ENCODE peak calls at places on chromosome 2, in ten cellular contexts. P, V, M, D, F, R, S, Q, Y and X are unnamed samples.

GRCh38 chr2:52269696-52270485 is 1238.0 kb upstream of the NRXN1 start:
- DNase-seq in P (no peak), V (no peak), M (no peak), D (no peak), F (no peak), R (no peak), S (no peak), Q (no peak), Y (no peak), X (no peak)

GRCh38 chr2:239475161-239476028 is 74.6 kb upstream of the HDAC4 start:
- DNase-seq in P (no peak), V (no peak), M (no peak), D (no peak), F (no peak), R (no peak), S (peak), Q (no peak), Y (no peak), X (no peak)

GRCh38 chr2:207474871-207475485 is 54.8 kb upstream of the CREB1 start:
- DNase-seq in P (no peak), V (peak), M (no peak), D (peak), F (peak), R (no peak), S (no peak), Q (peak), Y (no peak), X (no peak)

GRCh38 chr2:189113963-189114362 is 65.6 kb downstream of the COL5A2 start:
- DNase-seq in P (no peak), V (no peak), M (no peak), D (no peak), F (no peak), R (no peak), S (no peak), Q (no peak), Y (no peak), X (no peak)

GRCh38 chr2:217919781-217920351 is 82.9 kb downstream of the TNS1 start:
- DNase-seq in P (no peak), V (no peak), M (peak), D (no peak), F (no peak), R (no peak), S (no peak), Q (no peak), Y (no peak), X (no peak)

GRCh38 chr2:191847764-191848163 is 876 bp upstream of the CAVIN2 start:
- DNase-seq in P (no peak), V (no peak), M (no peak), D (no peak), F (no peak), R (no peak), S (no peak), Q (peak), Y (no peak), X (no peak)

GRCh38 chr2:162926907-162927306 is 88.3 kb upstream of the KCNH7 start:
- DNase-seq in P (no peak), V (no peak), M (no peak), D (no peak), F (no peak), R (no peak), S (no peak), Q (no peak), Y (no peak), X (no peak)

GRCh38 chr2:231660860-231661259 is 47.5 kb upstream of the PTMA start:
- DNase-seq in P (no peak), V (no peak), M (no peak), D (no peak), F (no peak), R (no peak), S (no peak), Q (no peak), Y (no peak), X (no peak)

GRCh38 chr2:6917071-6917760 is at the start of gene RNF144A:
- DNase-seq in P (peak), V (peak), M (peak), D (peak), F (peak), R (peak), S (no peak), Q (peak), Y (peak), X (no peak)

GRCh38 chr2:74259191-74259590 is 60.8 kb downstream of the MTHFD2 start:
- DNase-seq in P (no peak), V (no peak), M (no peak), D (no peak), F (no peak), R (no peak), S (no peak), Q (no peak), Y (no peak), X (no peak)

GRCh38 chr2:224584768-224585204 is 377 bp downstream of the CUL3 start:
- DNase-seq in P (peak), V (peak), M (peak), D (peak), F (peak), R (peak), S (peak), Q (peak), Y (peak), X (no peak)

GRCh38 chr2:62596061-62596658 is 90.2 kb upstream of the TMEM17 start:
- DNase-seq in P (no peak), V (no peak), M (no peak), D (no peak), F (no peak), R (no peak), S (no peak), Q (no peak), Y (no peak), X (no peak)

GRCh38 chr2:127479219-127479825 is 47.0 kb downstream of the IWS1 start:
- DNase-seq in P (no peak), V (peak), M (no peak), D (no peak), F (peak), R (peak), S (no peak), Q (peak), Y (no peak), X (no peak)

GRCh38 chr2:191675807-191676667 is 1.9 kb upstream of the NABP1 start:
- DNase-seq in P (no peak), V (no peak), M (peak), D (peak), F (peak), R (no peak), S (peak), Q (no peak), Y (peak), X (peak)

GRCh38 chr2:140185076-140185475 is 1404.9 kb upstream of the NXPH2 start:
- DNase-seq in P (no peak), V (no peak), M (no peak), D (no peak), F (no peak), R (no peak), S (no peak), Q (no peak), Y (no peak), X (no peak)